ENCODE peak calls at places on chromosome 12, in five cellular contexts. One of them, this sample, is unnamed.
A peak's percentile ranks its signal among the peaks of the same experiment; 100 is the strongest.

GRCh38 chr12:29762637-29763300 is 21.0 kb downstream of the TMTC1 start:
- DNase-seq in BE2C: no peak
- DNase-seq in OCI-LY7: no peak
- DNase-seq in stomach: no peak
- DNase-seq in psoas muscle: peak; percentile 84
- DNase-seq in this sample: no peak

GRCh38 chr12:133202493-133203343 is 21.4 kb downstream of the ZNF268 start:
- DNase-seq in BE2C: no peak
- DNase-seq in OCI-LY7: peak; percentile 17
- DNase-seq in stomach: no peak
- DNase-seq in psoas muscle: no peak
- DNase-seq in this sample: no peak

GRCh38 chr12:26403601-26404000 is 208.2 kb downstream of the SSPN start:
- DNase-seq in BE2C: no peak
- DNase-seq in OCI-LY7: no peak
- DNase-seq in stomach: no peak
- DNase-seq in psoas muscle: no peak
- DNase-seq in this sample: no peak

GRCh38 chr12:123329799-123330198 is 34.8 kb downstream of the SBNO1 start:
- DNase-seq in BE2C: no peak
- DNase-seq in OCI-LY7: no peak
- DNase-seq in stomach: no peak
- DNase-seq in psoas muscle: no peak
- DNase-seq in this sample: no peak

GRCh38 chr12:82479511-82479910 is 121.2 kb downstream of the METTL25 start:
- DNase-seq in BE2C: no peak
- DNase-seq in OCI-LY7: no peak
- DNase-seq in stomach: no peak
- DNase-seq in psoas muscle: no peak
- DNase-seq in this sample: no peak

GRCh38 chr12:114213055-114213561 is 192.8 kb downstream of the TBX5 start:
- DNase-seq in BE2C: no peak
- DNase-seq in OCI-LY7: no peak
- DNase-seq in stomach: no peak
- DNase-seq in psoas muscle: no peak
- DNase-seq in this sample: no peak

GRCh38 chr12:88145567-88146347 is 3.6 kb downstream of the TMTC3 start:
- DNase-seq in BE2C: no peak
- DNase-seq in OCI-LY7: no peak
- DNase-seq in stomach: no peak
- DNase-seq in psoas muscle: no peak
- DNase-seq in this sample: no peak

GRCh38 chr12:113130457-113131135 is 5.0 kb downstream of the RASAL1 start:
- DNase-seq in BE2C: peak; percentile 63
- DNase-seq in OCI-LY7: peak; percentile 55
- DNase-seq in stomach: no peak
- DNase-seq in psoas muscle: no peak
- DNase-seq in this sample: peak; percentile 87

GRCh38 chr12:80445083-80445482 is 1.0 kb downstream of the PTPRQ start:
- DNase-seq in BE2C: no peak
- DNase-seq in OCI-LY7: no peak
- DNase-seq in stomach: no peak
- DNase-seq in psoas muscle: no peak
- DNase-seq in this sample: no peak

GRCh38 chr12:90337018-90337417 is 618.0 kb downstream of the CCER1 start:
- DNase-seq in BE2C: no peak
- DNase-seq in OCI-LY7: no peak
- DNase-seq in stomach: no peak
- DNase-seq in psoas muscle: no peak
- DNase-seq in this sample: no peak

GRCh38 chr12:94730846-94731245 is 80.5 kb upstream of the TMCC3 start:
- DNase-seq in BE2C: no peak
- DNase-seq in OCI-LY7: no peak
- DNase-seq in stomach: no peak
- DNase-seq in psoas muscle: no peak
- DNase-seq in this sample: no peak

GRCh38 chr12:105733579-105733978 is 403.1 kb downstream of the C12orf75 start:
- DNase-seq in BE2C: no peak
- DNase-seq in OCI-LY7: no peak
- DNase-seq in stomach: no peak
- DNase-seq in psoas muscle: no peak
- DNase-seq in this sample: no peak

GRCh38 chr12:69834566-69834965 is 9.5 kb downstream of the MYRFL start:
- DNase-seq in BE2C: no peak
- DNase-seq in OCI-LY7: no peak
- DNase-seq in stomach: no peak
- DNase-seq in psoas muscle: no peak
- DNase-seq in this sample: no peak

GRCh38 chr12:32535260-32535999 is 136.1 kb downstream of the FGD4 start:
- DNase-seq in BE2C: peak; percentile 88
- DNase-seq in OCI-LY7: peak; percentile 84
- DNase-seq in stomach: peak; percentile 88
- DNase-seq in psoas muscle: peak; percentile 91
- DNase-seq in this sample: peak; percentile 90

GRCh38 chr12:55818140-55818728 is 393 bp downstream of the ORMDL2 start:
- DNase-seq in BE2C: no peak
- DNase-seq in OCI-LY7: no peak
- DNase-seq in stomach: no peak
- DNase-seq in psoas muscle: no peak
- DNase-seq in this sample: no peak

GRCh38 chr12:127083028-127083949 is 1183.7 kb upstream of the TMEM132C start:
- DNase-seq in BE2C: no peak
- DNase-seq in OCI-LY7: peak; percentile 44
- DNase-seq in stomach: no peak
- DNase-seq in psoas muscle: no peak
- DNase-seq in this sample: peak; percentile 26

GRCh38 chr12:17108877-17109520 is 503.0 kb upstream of the LMO3 start:
- DNase-seq in BE2C: no peak
- DNase-seq in OCI-LY7: peak; percentile 91
- DNase-seq in stomach: no peak
- DNase-seq in psoas muscle: no peak
- DNase-seq in this sample: no peak

GRCh38 chr12:88781909-88782308 is 201.6 kb upstream of the KITLG start:
- DNase-seq in BE2C: no peak
- DNase-seq in OCI-LY7: no peak
- DNase-seq in stomach: no peak
- DNase-seq in psoas muscle: no peak
- DNase-seq in this sample: no peak

GRCh38 chr12:9781360-9781759 is 20.7 kb upstream of the CD69 start:
- DNase-seq in BE2C: no peak
- DNase-seq in OCI-LY7: no peak
- DNase-seq in stomach: no peak
- DNase-seq in psoas muscle: no peak
- DNase-seq in this sample: no peak

GRCh38 chr12:122363782-122364181 is 58.7 kb downstream of the CLIP1 start:
- DNase-seq in BE2C: no peak
- DNase-seq in OCI-LY7: no peak
- DNase-seq in stomach: no peak
- DNase-seq in psoas muscle: peak; percentile 88
- DNase-seq in this sample: no peak

GRCh38 chr12:12628013-12628412 is 16.3 kb downstream of the CREBL2 start:
- DNase-seq in BE2C: no peak
- DNase-seq in OCI-LY7: no peak
- DNase-seq in stomach: no peak
- DNase-seq in psoas muscle: no peak
- DNase-seq in this sample: no peak

GRCh38 chr12:122909442-122910288 is 13.7 kb upstream of the VPS37B start:
- DNase-seq in BE2C: no peak
- DNase-seq in OCI-LY7: no peak
- DNase-seq in stomach: no peak
- DNase-seq in psoas muscle: no peak
- DNase-seq in this sample: peak; percentile 7

GRCh38 chr12:9636807-9637206 is 29.1 kb upstream of the KLRB1 start:
- DNase-seq in BE2C: peak; percentile 37
- DNase-seq in OCI-LY7: no peak
- DNase-seq in stomach: no peak
- DNase-seq in psoas muscle: no peak
- DNase-seq in this sample: no peak

GRCh38 chr12:49828143-49829091 is at the start of gene NCKAP5L:
- DNase-seq in BE2C: peak; percentile 99
- DNase-seq in OCI-LY7: peak; percentile 94
- DNase-seq in stomach: peak; percentile 96
- DNase-seq in psoas muscle: peak; percentile 98
- DNase-seq in this sample: peak; percentile 98
- H3K4me1 ChIP-seq in BE2C: peaks cover 9% of the 10 kb centered on the region
- H3K4me1 ChIP-seq in OCI-LY7: peaks cover 15% of the 10 kb centered on the region
- H3K4me1 ChIP-seq in stomach: peaks cover 39% of the 10 kb centered on the region
- H3K4me1 ChIP-seq in psoas muscle: peaks cover 38% of the 10 kb centered on the region
- H3K4me1 ChIP-seq in this sample: peaks cover 13% of the 10 kb centered on the region

GRCh38 chr12:98671459-98671858 is 26.4 kb downstream of the APAF1 start:
- DNase-seq in BE2C: no peak
- DNase-seq in OCI-LY7: no peak
- DNase-seq in stomach: no peak
- DNase-seq in psoas muscle: no peak
- DNase-seq in this sample: no peak

DNA sequence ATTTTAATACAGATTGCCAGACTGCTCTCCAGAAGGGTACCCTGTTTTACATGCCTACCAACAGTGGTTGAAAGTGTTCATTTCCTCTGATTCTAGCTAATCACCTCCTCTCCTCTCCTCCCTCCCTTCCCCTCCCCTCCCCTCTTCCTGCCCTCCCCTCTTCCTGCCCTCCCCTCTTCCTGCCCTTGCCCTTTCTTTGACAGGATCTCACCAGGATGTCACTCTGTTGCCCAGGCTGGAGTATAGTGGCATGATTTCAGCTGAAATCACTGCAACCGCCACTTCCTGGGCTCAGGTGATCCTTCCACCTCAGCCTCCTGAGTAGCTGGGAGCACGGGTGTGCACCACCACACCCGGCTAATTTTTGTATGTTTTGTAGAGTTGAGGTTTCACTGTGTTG is 24.7 kb downstream of the APAF1 start:
- DNase-seq in BE2C: no peak
- DNase-seq in OCI-LY7: no peak
- DNase-seq in stomach: no peak
- DNase-seq in psoas muscle: no peak
- DNase-seq in this sample: no peak
- H3K36me3 ChIP-seq in BE2C: no peaks in the 10 kb centered on the region
- H3K36me3 ChIP-seq in OCI-LY7: peaks cover 76% of the 10 kb centered on the region
- H3K36me3 ChIP-seq in stomach: peaks cover 72% of the 10 kb centered on the region
- H3K36me3 ChIP-seq in psoas muscle: no peaks in the 10 kb centered on the region
- H3K36me3 ChIP-seq in this sample: no peaks in the 10 kb centered on the region

GRCh38 chr12:120833849-120834248 is 70.3 kb downstream of the SPPL3 start:
- DNase-seq in BE2C: no peak
- DNase-seq in OCI-LY7: no peak
- DNase-seq in stomach: no peak
- DNase-seq in psoas muscle: no peak
- DNase-seq in this sample: no peak

GRCh38 chr12:120834489-120835303 is 69.5 kb downstream of the SPPL3 start:
- DNase-seq in BE2C: no peak
- DNase-seq in OCI-LY7: no peak
- DNase-seq in stomach: no peak
- DNase-seq in psoas muscle: no peak
- DNase-seq in this sample: no peak

GRCh38 chr12:120831648-120832267 is 72.4 kb downstream of the SPPL3 start:
- DNase-seq in BE2C: no peak
- DNase-seq in OCI-LY7: no peak
- DNase-seq in stomach: no peak
- DNase-seq in psoas muscle: no peak
- DNase-seq in this sample: no peak

GRCh38 chr12:120830052-120830940 is 73.9 kb downstream of the SPPL3 start:
- DNase-seq in BE2C: no peak
- DNase-seq in OCI-LY7: no peak
- DNase-seq in stomach: no peak
- DNase-seq in psoas muscle: no peak
- DNase-seq in this sample: no peak

GRCh38 chr12:120832712-120833111 is 71.4 kb downstream of the SPPL3 start:
- DNase-seq in BE2C: no peak
- DNase-seq in OCI-LY7: no peak
- DNase-seq in stomach: no peak
- DNase-seq in psoas muscle: no peak
- DNase-seq in this sample: no peak
- H3K4me1 ChIP-seq in BE2C: peaks cover 15% of the 10 kb centered on the region
- H3K4me1 ChIP-seq in OCI-LY7: peaks cover 38% of the 10 kb centered on the region
- H3K4me1 ChIP-seq in stomach: peaks cover 20% of the 10 kb centered on the region
- H3K4me1 ChIP-seq in psoas muscle: peaks cover 54% of the 10 kb centered on the region
- H3K4me1 ChIP-seq in this sample: peaks cover 60% of the 10 kb centered on the region

DNA sequence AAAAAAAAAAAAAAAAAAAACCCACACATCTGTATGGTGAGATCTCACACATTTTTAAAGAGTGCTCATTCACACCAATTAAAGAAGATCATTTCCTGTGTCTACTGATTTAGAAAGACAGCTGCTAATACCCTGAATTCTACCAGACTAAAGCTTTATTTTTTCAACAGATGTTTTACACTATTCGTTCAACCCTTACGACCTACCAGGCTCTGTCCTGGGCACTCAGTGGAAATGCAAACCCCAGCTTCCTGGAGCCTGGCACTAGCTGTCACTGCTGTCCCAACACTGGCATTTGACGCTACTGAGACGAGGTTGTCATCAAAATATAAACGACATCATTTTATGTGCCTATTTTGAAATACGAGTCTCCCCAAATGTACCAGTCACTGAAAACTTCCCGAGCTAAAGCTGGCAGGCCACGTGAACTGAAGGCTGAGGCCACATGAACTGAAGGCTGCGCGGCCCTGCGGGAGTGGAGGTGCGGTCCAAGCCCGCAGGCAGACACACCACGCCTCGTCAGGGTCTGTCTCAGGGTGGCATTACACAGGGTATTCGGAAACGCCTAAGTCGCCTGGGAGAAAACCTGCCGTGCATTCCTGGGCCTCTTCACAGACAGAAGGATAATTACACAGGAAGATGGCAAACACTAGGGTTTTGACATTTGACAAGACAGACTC is 27.2 kb downstream of the SLC15A4 start:
- DNase-seq in BE2C: no peak
- DNase-seq in OCI-LY7: peak; percentile 82
- DNase-seq in stomach: no peak
- DNase-seq in psoas muscle: peak; percentile 79
- DNase-seq in this sample: no peak
- H3K36me3 ChIP-seq in BE2C: peaks cover 66% of the 10 kb centered on the region
- H3K36me3 ChIP-seq in OCI-LY7: peaks cover 87% of the 10 kb centered on the region
- H3K36me3 ChIP-seq in stomach: peaks cover 100% of the 10 kb centered on the region
- H3K36me3 ChIP-seq in psoas muscle: peaks cover 6% of the 10 kb centered on the region
- H3K36me3 ChIP-seq in this sample: peaks cover 55% of the 10 kb centered on the region

DNA sequence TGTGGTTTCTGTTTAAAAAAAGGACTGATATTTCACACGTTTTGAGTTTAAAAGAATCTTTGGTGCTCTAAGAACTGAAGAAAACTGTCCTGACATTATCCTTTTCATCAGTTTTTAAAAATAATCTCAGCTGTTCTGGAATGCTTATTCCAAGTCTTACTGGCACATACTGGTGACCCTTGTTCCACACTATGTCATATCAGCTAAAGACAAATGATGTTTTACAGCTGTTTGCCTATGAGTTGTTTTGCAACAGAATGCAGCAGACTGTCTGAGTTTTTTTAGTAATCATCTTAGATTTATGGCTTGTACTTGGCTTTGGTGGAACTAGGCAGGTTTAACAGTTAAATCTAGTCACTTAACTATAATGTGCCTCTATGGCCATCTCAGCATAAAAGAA is 91.5 kb upstream of the GRIN2B start:
- DNase-seq in BE2C: no peak
- DNase-seq in OCI-LY7: no peak
- DNase-seq in stomach: no peak
- DNase-seq in psoas muscle: no peak
- DNase-seq in this sample: no peak
- H3K4me1 ChIP-seq in BE2C: no peaks in the 10 kb centered on the region
- H3K4me1 ChIP-seq in OCI-LY7: no peaks in the 10 kb centered on the region
- H3K4me1 ChIP-seq in stomach: no peaks in the 10 kb centered on the region
- H3K4me1 ChIP-seq in psoas muscle: no peaks in the 10 kb centered on the region
- H3K4me1 ChIP-seq in this sample: no peaks in the 10 kb centered on the region

This sample was measured in thyroid gland.